ENCODE peak calls at places on chromosome 19, in four cellular contexts. L is GM12878, N is K562, K is HepG2. J is an unnamed sample.
A peak's percentile ranks its signal among the peaks of the same experiment; 100 is the strongest.

GRCh38 chr19:2333027-2333806 is 4.7 kb downstream of the SPPL2B start:
- DNase-seq in K (no peak), L (no peak), N (no peak), J (no peak)

GRCh38 chr19:6229216-6229913 is 50.4 kb downstream of the MLLT1 start:
- DNase-seq in K (no peak), L (no peak), N (no peak), J (no peak)

GRCh38 chr19:18023596-18024212 is 15.7 kb downstream of the ARRDC2 start:
- DNase-seq in L (no peak), K (no peak), N (peak; percentile 50), J (no peak)

GRCh38 chr19:21474671-21475181 is 30.7 kb upstream of the ZNF429 start:
- DNase-seq in N (no peak), K (no peak), L (no peak), J (no peak)

GRCh38 chr19:53655042-53655665 is 23.4 kb downstream of the DPRX start:
- DNase-seq in N (no peak), K (no peak), L (no peak), J (no peak)

GRCh38 chr19:11152318-11153062 is 3.1 kb downstream of the SPC24 start:
- DNase-seq in K (no peak), N (no peak), L (no peak), J (peak; percentile 63)

GRCh38 chr19:53868892-53869804 is 1.5 kb downstream of the MYADM start:
- DNase-seq in K (peak; percentile 82), L (no peak), N (peak; percentile 94), J (peak; percentile 95)

GRCh38 chr19:18587561-18587960 is 1.0 kb upstream of the REX1BD start:
- DNase-seq in N (no peak), L (no peak), K (peak; percentile 43), J (no peak)

GRCh38 chr19:18883530-18884304 is 12.2 kb downstream of the CERS1 start:
- DNase-seq in K (no peak), L (no peak), N (peak; percentile 47), J (no peak)

GRCh38 chr19:13103585-13103923 is 896 bp upstream of the LYL1 start:
- DNase-seq in K (no peak), N (no peak), L (no peak), J (no peak)

GRCh38 chr19:30228113-30228725 is 144.0 kb upstream of the ZNF536 start:
- DNase-seq in N (no peak), L (no peak), K (no peak), J (no peak)

GRCh38 chr19:6238256-6238642 is 41.5 kb downstream of the MLLT1 start:
- DNase-seq in K (no peak), N (peak; percentile 68), L (no peak), J (no peak)

GRCh38 chr19:12913011-12913561 is 6.0 kb downstream of the SYCE2 start:
- DNase-seq in L (no peak), N (no peak), K (peak; percentile 62), J (no peak)

GRCh38 chr19:12782424-12783225 is 7.3 kb upstream of the HOOK2 start:
- DNase-seq in N (peak; percentile 84), K (no peak), L (no peak), J (no peak)

GRCh38 chr19:2083174-2083854 is 12.8 kb downstream of the MOB3A start:
- DNase-seq in L (no peak), K (no peak), N (no peak), J (no peak)

GRCh38 chr19:13165091-13165997 is 15.1 kb downstream of the IER2 start:
- DNase-seq in K (no peak), L (no peak), N (no peak), J (no peak)

GRCh38 chr19:21604941-21605548 is 99.6 kb downstream of the ZNF429 start:
- DNase-seq in L (no peak), N (no peak), K (no peak), J (no peak)

GRCh38 chr19:7188682-7189629 is 105.3 kb downstream of the INSR start:
- DNase-seq in N (no peak), K (peak; percentile 84), L (no peak), J (no peak)

GRCh38 chr19:46571495-46571894 is 29.6 kb upstream of the CALM3 start:
- DNase-seq in N (peak; percentile 46), L (no peak), K (peak; percentile 64), J (peak; percentile 75)

GRCh38 chr19:41707502-41707812 is 969 bp upstream of the CEACAM5 start:
- DNase-seq in K (no peak), L (no peak), N (no peak), J (peak; percentile 60)

GRCh38 chr19:43700368-43701015 is 15.4 kb upstream of the IRGC start:
- DNase-seq in L (no peak), N (no peak), K (no peak), J (no peak)

GRCh38 chr19:54160182-54160811 is 776 bp upstream of the LENG1 start:
- DNase-seq in K (no peak), L (no peak), N (peak; percentile 57), J (no peak)

GRCh38 chr19:5828661-5829566 is 10.6 kb downstream of the FUT6 start:
- DNase-seq in K (no peak), N (peak; percentile 50), L (no peak), J (no peak)

GRCh38 chr19:48053856-48054255 is 10.0 kb upstream of the CABP5 start:
- DNase-seq in K (no peak), L (no peak), N (no peak), J (no peak)

GRCh38 chr19:3407556-3408516 is 41.5 kb downstream of the NFIC start:
- DNase-seq in N (peak; percentile 4), K (peak; percentile 39), L (no peak), J (no peak)

GRCh38 chr19:11293468-11294389 is 2.2 kb upstream of the TSPAN16 start:
- DNase-seq in L (peak; percentile 59), K (peak; percentile 78), N (peak; percentile 96), J (peak; percentile 79)

GRCh38 chr19:21020298-21021227 is at the start of gene ZNF430:
- DNase-seq in N (peak; percentile 87), L (peak; percentile 94), K (peak; percentile 97), J (peak; percentile 94)

GRCh38 chr19:42440357-42441046 is 2.2 kb downstream of the CXCL17 start:
- DNase-seq in K (peak; percentile 57), L (no peak), N (peak; percentile 82), J (peak; percentile 95)

GRCh38 chr19:3062165-3063105 is at the start of gene TLE5:
- DNase-seq in K (peak; percentile 43), L (no peak), N (peak; percentile 89), J (no peak)

GRCh38 chr19:14514215-14514871 is 3.9 kb downstream of the DNAJB1 start:
- DNase-seq in L (no peak), N (no peak), K (no peak), J (no peak)

GRCh38 chr19:47109541-47110375 is 3.8 kb downstream of the ZC3H4 start:
- DNase-seq in K (no peak), L (no peak), N (peak; percentile 19), J (no peak)

GRCh38 chr19:34484328-34484727 is 2.8 kb downstream of the WTIP start:
- DNase-seq in L (no peak), N (no peak), K (no peak), J (no peak)

DNA sequence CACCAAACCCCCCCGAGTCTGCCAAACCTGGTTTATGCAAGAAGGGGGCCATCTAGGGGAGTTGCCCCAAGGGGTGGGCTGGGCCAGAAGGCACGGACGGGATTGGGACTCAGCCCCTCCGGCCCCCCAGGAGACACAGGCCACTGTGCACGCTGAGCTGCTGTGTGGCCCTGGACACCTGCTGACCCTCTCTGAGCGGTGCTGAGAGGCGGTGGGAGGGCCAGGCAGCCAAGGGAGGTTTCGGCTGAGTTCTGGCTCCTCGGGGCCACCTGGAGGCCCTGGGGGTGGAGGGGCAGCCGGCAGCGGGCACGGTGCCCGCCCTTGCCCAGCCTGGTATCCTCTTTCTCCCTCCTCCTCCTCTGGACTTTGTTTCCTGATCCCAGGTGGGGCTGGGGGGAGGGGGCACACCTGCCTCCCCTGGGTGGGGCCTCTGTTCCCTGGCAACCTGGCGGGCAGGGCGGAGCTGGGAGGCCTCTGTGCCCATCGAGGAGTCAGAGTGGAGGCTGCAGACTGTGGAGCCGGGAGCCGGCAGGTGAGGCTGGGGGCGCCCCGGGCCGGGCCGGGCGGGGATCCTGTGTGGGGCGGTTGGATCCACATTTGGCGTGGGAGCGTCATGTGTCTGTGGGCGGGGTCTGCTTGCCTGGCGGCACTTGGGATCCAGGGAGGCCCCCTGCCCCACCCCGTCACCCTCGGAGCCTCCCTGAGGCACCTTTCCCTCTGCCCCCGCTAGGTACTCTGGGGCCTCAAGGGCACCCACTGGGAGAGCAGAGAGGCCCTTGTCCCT is at the start of gene MISP:
- DNase-seq in N (peak; percentile 58), K (no peak), L (no peak), J (peak; percentile 41)
- TF ChIP-seq ESRRA in N (no peak), K (no peak), L (no peak), J (no peak)

GRCh38 chr19:4511300-4512054 is 6.8 kb downstream of the PLIN4 start:
- DNase-seq in N (no peak), L (no peak), K (no peak), J (no peak)
- TF ChIP-seq MYC in N (no peak), L (no peak), K (no peak), J (no peak)

GRCh38 chr19:15634105-15634504 is 6.6 kb upstream of the CYP4F3 start:
- DNase-seq in L (no peak), K (no peak), N (no peak), J (no peak)

GRCh38 chr19:15633122-15633521 is 7.6 kb upstream of the CYP4F3 start:
- DNase-seq in L (no peak), N (no peak), K (no peak), J (no peak)

GRCh38 chr19:15635016-15635805 is 5.5 kb upstream of the CYP4F3 start:
- DNase-seq in K (peak; percentile 35), N (no peak), L (no peak), J (no peak)

GRCh38 chr19:15629003-15629880 is 11.5 kb upstream of the CYP4F3 start:
- DNase-seq in K (peak; percentile 55), N (peak; percentile 79), L (peak; percentile 9), J (peak; percentile 40)

DNA sequence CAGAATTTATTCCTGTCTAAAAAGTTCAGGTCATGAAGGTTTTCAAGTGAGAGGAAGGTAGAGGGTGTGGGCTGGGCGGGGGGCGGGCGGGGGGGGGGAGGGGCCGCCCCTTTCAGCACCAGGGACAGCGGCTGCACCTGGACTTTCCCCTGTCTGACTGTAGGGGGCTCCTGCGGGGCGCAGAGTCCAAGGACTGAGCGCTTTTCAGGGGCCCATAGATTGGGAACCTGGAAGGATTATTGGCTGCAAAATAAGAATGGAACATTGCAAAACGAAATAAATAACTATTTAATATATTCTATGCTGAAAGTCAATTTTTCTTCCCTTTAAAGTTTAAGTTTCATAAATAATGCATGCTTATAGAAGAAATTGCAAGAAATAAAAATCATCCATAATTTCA is 8.9 kb upstream of the CYP4F3 start:
- DNase-seq in K (peak; percentile 27), L (peak; percentile 3), N (peak; percentile 87), J (peak; percentile 13)
- TF ChIP-seq REST in K (peak; percentile 94), L (peak; percentile 87), N (peak; percentile 90), J (peak; percentile 77)

DNA sequence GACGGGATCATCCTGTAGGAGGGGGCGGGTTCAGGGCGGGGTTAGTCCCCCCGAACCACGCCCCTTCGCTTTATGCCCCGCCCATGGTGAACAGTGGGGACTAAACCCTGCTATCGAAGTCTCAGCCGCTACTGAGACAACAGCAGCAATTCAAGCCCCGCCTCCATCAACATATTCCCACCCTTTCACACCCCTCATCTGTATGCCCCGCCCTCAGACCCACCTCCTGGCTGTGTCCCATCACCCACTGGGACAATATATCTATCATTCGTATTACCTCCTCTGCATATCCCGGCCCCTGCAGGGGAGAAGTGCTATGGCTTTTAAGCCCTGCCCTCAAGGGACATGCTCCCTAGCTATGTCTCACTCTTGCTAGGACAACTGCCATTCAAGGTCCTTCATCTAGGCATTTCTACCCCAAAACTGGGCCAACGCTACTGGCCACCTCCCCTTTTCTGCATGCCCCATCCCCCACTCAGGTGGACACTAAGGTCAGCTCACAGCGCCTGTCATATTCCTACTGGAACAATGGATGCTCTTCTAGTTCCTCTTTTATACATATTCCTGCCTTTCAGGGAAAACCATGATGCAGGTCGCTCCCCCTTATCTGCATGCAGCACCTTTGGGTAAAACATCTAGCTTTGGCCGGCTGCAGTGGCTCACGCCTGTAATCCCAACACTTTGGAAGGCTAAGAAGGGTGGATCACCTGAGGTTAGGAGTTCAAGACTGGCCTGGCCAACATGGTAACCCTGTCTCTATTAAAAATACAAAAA is 11.9 kb downstream of the LRFN1 start:
- DNase-seq in K (no peak), N (peak; percentile 72), L (no peak), J (no peak)
- TF ChIP-seq ESRRA in K (no peak), N (no peak), L (no peak), J (no peak)